ENCODE peak calls at places on chromosomes 12 and 14, in five cellular contexts. One of them, this sample, is unnamed.

GRCh38 chr12:26648584-26648983 is 184.4 kb downstream of the ITPR2 start:
- DNase-seq in A549: peak; percentile 8
- DNase-seq in neural crest cell: no peak
- DNase-seq in cardiac fibroblast: peak; percentile 93
- DNase-seq in heart left ventricle: no peak
- DNase-seq in this sample: no peak

GRCh38 chr14:89190779-89191513 is 226.1 kb downstream of the FOXN3 start:
- DNase-seq in A549: no peak
- DNase-seq in neural crest cell: peak; percentile 63
- DNase-seq in cardiac fibroblast: no peak
- DNase-seq in heart left ventricle: no peak
- DNase-seq in this sample: no peak

GRCh38 chr12:32302218-32302826 is 97.0 kb upstream of the FGD4 start:
- DNase-seq in A549: no peak
- DNase-seq in neural crest cell: no peak
- DNase-seq in cardiac fibroblast: peak; percentile 56
- DNase-seq in heart left ventricle: no peak
- DNase-seq in this sample: no peak

GRCh38 chr14:70032447-70032846 is 153.2 kb downstream of the SMOC1 start:
- DNase-seq in A549: peak; percentile 30
- DNase-seq in neural crest cell: no peak
- DNase-seq in cardiac fibroblast: no peak
- DNase-seq in heart left ventricle: no peak
- DNase-seq in this sample: no peak

GRCh38 chr12:121581681-121582439 is 1.0 kb upstream of the KDM2B start:
- DNase-seq in A549: no peak
- DNase-seq in neural crest cell: no peak
- DNase-seq in cardiac fibroblast: peak; percentile 36
- DNase-seq in heart left ventricle: no peak
- DNase-seq in this sample: no peak

GRCh38 chr12:62802981-62803380 is 132.0 kb downstream of the PPM1H start:
- DNase-seq in A549: no peak
- DNase-seq in neural crest cell: no peak
- DNase-seq in cardiac fibroblast: peak; percentile 46
- DNase-seq in heart left ventricle: no peak
- DNase-seq in this sample: no peak

GRCh38 chr12:1594045-1594294 is 411 bp downstream of the FBXL14 start:
- DNase-seq in A549: peak; percentile 28
- DNase-seq in neural crest cell: no peak
- DNase-seq in cardiac fibroblast: peak; percentile 59
- DNase-seq in heart left ventricle: peak; percentile 87
- DNase-seq in this sample: peak; percentile 48

GRCh38 chr12:110245278-110245868 is 35.7 kb upstream of the ATP2A2 start:
- DNase-seq in A549: no peak
- DNase-seq in neural crest cell: peak; percentile 9
- DNase-seq in cardiac fibroblast: peak; percentile 33
- DNase-seq in heart left ventricle: peak; percentile 80
- DNase-seq in this sample: no peak

GRCh38 chr12:8065991-8066594 is at the start of gene C3AR1:
- DNase-seq in A549: no peak
- DNase-seq in neural crest cell: no peak
- DNase-seq in cardiac fibroblast: peak; percentile 78
- DNase-seq in heart left ventricle: no peak
- DNase-seq in this sample: no peak

GRCh38 chr14:96151242-96151641 is 53.4 kb upstream of the BDKRB2 start:
- DNase-seq in A549: no peak
- DNase-seq in neural crest cell: no peak
- DNase-seq in cardiac fibroblast: no peak
- DNase-seq in heart left ventricle: no peak
- DNase-seq in this sample: no peak

GRCh38 chr12:90801776-90802175 is 153.2 kb downstream of the CCER1 start:
- DNase-seq in A549: no peak
- DNase-seq in neural crest cell: no peak
- DNase-seq in cardiac fibroblast: peak; percentile 70
- DNase-seq in heart left ventricle: no peak
- DNase-seq in this sample: no peak

GRCh38 chr12:2288875-2289274 is 236.1 kb downstream of the CACNA1C start:
- DNase-seq in A549: no peak
- DNase-seq in neural crest cell: no peak
- DNase-seq in cardiac fibroblast: no peak
- DNase-seq in heart left ventricle: no peak
- DNase-seq in this sample: no peak

GRCh38 chr14:76245097-76245496 is 93.4 kb downstream of the GPATCH2L start:
- DNase-seq in A549: no peak
- DNase-seq in neural crest cell: no peak
- DNase-seq in cardiac fibroblast: peak; percentile 12
- DNase-seq in heart left ventricle: no peak
- DNase-seq in this sample: no peak

GRCh38 chr14:18688346-18688745 is 87.4 kb downstream of the OR11H12 start:
- DNase-seq in A549: no peak
- DNase-seq in neural crest cell: no peak
- DNase-seq in cardiac fibroblast: no peak
- DNase-seq in heart left ventricle: no peak
- DNase-seq in this sample: no peak

GRCh38 chr12:72277415-72277814 is 5.2 kb downstream of the TRHDE start:
- DNase-seq in A549: no peak
- DNase-seq in neural crest cell: no peak
- DNase-seq in cardiac fibroblast: no peak
- DNase-seq in heart left ventricle: no peak
- DNase-seq in this sample: no peak

GRCh38 chr14:31505411-31505810 is 17.6 kb upstream of the GPR33 start:
- DNase-seq in A549: no peak
- DNase-seq in neural crest cell: no peak
- DNase-seq in cardiac fibroblast: peak; percentile 68
- DNase-seq in heart left ventricle: no peak
- DNase-seq in this sample: no peak

GRCh38 chr12:49933793-49934192 is 16.7 kb upstream of the AQP2 start:
- DNase-seq in A549: no peak
- DNase-seq in neural crest cell: no peak
- DNase-seq in cardiac fibroblast: peak; percentile 46
- DNase-seq in heart left ventricle: no peak
- DNase-seq in this sample: no peak

GRCh38 chr14:55481769-55482168 is 41.4 kb upstream of the TBPL2 start:
- DNase-seq in A549: no peak
- DNase-seq in neural crest cell: no peak
- DNase-seq in cardiac fibroblast: no peak
- DNase-seq in heart left ventricle: no peak
- DNase-seq in this sample: no peak

GRCh38 chr14:61064866-61065265 is 83.8 kb downstream of the SLC38A6 start:
- DNase-seq in A549: no peak
- DNase-seq in neural crest cell: no peak
- DNase-seq in cardiac fibroblast: no peak
- DNase-seq in heart left ventricle: no peak
- DNase-seq in this sample: no peak

GRCh38 chr12:76936562-76937185 is 57.9 kb upstream of the CSRP2 start:
- DNase-seq in A549: no peak
- DNase-seq in neural crest cell: no peak
- DNase-seq in cardiac fibroblast: no peak
- DNase-seq in heart left ventricle: no peak
- DNase-seq in this sample: no peak

GRCh38 chr12:3698218-3698974 is 54.5 kb downstream of the CRACR2A start:
- DNase-seq in A549: no peak
- DNase-seq in neural crest cell: no peak
- DNase-seq in cardiac fibroblast: peak; percentile 95
- DNase-seq in heart left ventricle: no peak
- DNase-seq in this sample: no peak

GRCh38 chr12:130526813-130527212 is 189.1 kb downstream of the PIWIL1 start:
- DNase-seq in A549: peak; percentile 19
- DNase-seq in neural crest cell: peak; percentile 67
- DNase-seq in cardiac fibroblast: peak; percentile 1
- DNase-seq in heart left ventricle: no peak
- DNase-seq in this sample: peak; percentile 68

GRCh38 chr14:23865502-23865901 is 88.1 kb upstream of the DHRS4 start:
- DNase-seq in A549: no peak
- DNase-seq in neural crest cell: no peak
- DNase-seq in cardiac fibroblast: no peak
- DNase-seq in heart left ventricle: no peak
- DNase-seq in this sample: no peak

GRCh38 chr12:131129839-131130238 is 176.1 kb downstream of the ADGRD1 start:
- DNase-seq in A549: no peak
- DNase-seq in neural crest cell: no peak
- DNase-seq in cardiac fibroblast: no peak
- DNase-seq in heart left ventricle: no peak
- DNase-seq in this sample: no peak

GRCh38 chr12:18250313-18250916 is 10.9 kb upstream of the PIK3C2G start:
- DNase-seq in A549: peak; percentile 18
- DNase-seq in neural crest cell: peak; percentile 23
- DNase-seq in cardiac fibroblast: peak; percentile 84
- DNase-seq in heart left ventricle: no peak
- DNase-seq in this sample: no peak

GRCh38 chr12:4824415-4824814 is 85.3 kb upstream of the KCNA1 start:
- DNase-seq in A549: peak; percentile 26
- DNase-seq in neural crest cell: no peak
- DNase-seq in cardiac fibroblast: peak; percentile 21
- DNase-seq in heart left ventricle: no peak
- DNase-seq in this sample: no peak

GRCh38 chr12:108828774-108829173 is 28.6 kb downstream of the SSH1 start:
- DNase-seq in A549: no peak
- DNase-seq in neural crest cell: no peak
- DNase-seq in cardiac fibroblast: peak; percentile 99
- DNase-seq in heart left ventricle: no peak
- DNase-seq in this sample: no peak

GRCh38 chr12:52799498-52800211 is 3.7 kb upstream of the KRT3 start:
- DNase-seq in A549: no peak
- DNase-seq in neural crest cell: no peak
- DNase-seq in cardiac fibroblast: no peak
- DNase-seq in heart left ventricle: no peak
- DNase-seq in this sample: no peak

DNA sequence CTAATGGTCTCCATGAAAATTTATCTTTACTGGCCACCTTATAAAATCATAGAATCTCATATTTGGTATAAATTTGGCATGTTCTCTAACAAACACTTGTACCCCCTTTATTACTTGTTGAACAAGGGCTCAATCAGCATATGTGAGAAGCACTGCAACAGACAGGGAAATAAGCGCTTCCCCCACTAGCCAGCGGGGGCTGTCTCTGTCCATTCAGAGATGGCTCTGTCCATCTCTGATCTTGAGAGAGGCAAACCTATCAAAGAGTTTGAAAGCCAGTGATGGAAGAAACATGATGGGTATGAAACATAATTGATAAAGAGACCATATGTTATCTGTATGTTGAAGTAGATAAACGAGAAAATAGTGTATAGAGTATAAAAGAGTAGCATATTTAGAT is 326.8 kb downstream of the PDZRN4 start:
- DNase-seq in A549: no peak
- DNase-seq in neural crest cell: no peak
- DNase-seq in cardiac fibroblast: no peak
- DNase-seq in heart left ventricle: no peak
- DNase-seq in this sample: no peak
- TF ChIP-seq CTCF in A549: no peak
- TF ChIP-seq CTCF in neural crest cell: peak; percentile 32
- TF ChIP-seq CTCF in cardiac fibroblast: peak; percentile 15
- TF ChIP-seq CTCF in heart left ventricle: no peak
- TF ChIP-seq CTCF in this sample: peak; percentile 21

GRCh38 chr12:14257734-14258467 is 107.6 kb upstream of the ATF7IP start:
- DNase-seq in A549: peak; percentile 59
- DNase-seq in neural crest cell: peak; percentile 93
- DNase-seq in cardiac fibroblast: peak; percentile 100
- DNase-seq in heart left ventricle: no peak
- DNase-seq in this sample: peak; percentile 75
- TF ChIP-seq CTCF in A549: no peak
- TF ChIP-seq CTCF in neural crest cell: no peak
- TF ChIP-seq CTCF in cardiac fibroblast: no peak
- TF ChIP-seq CTCF in heart left ventricle: no peak
- TF ChIP-seq CTCF in this sample: no peak

GRCh38 chr12:51265024-51265423 is 5.2 kb downstream of the SMAGP start:
- DNase-seq in A549: no peak
- DNase-seq in neural crest cell: no peak
- DNase-seq in cardiac fibroblast: no peak
- DNase-seq in heart left ventricle: no peak
- DNase-seq in this sample: no peak

GRCh38 chr12:51275088-51275487 is 4.9 kb upstream of the SMAGP start:
- DNase-seq in A549: no peak
- DNase-seq in neural crest cell: no peak
- DNase-seq in cardiac fibroblast: no peak
- DNase-seq in heart left ventricle: no peak
- DNase-seq in this sample: no peak

GRCh38 chr12:51269174-51270066 is 795 bp downstream of the SMAGP start:
- DNase-seq in A549: peak; percentile 76
- DNase-seq in neural crest cell: peak; percentile 20
- DNase-seq in cardiac fibroblast: peak; percentile 43
- DNase-seq in heart left ventricle: peak; percentile 72
- DNase-seq in this sample: peak; percentile 65

GRCh38 chr12:51270847-51271518 is 768 bp upstream of the SMAGP start:
- DNase-seq in A549: peak; percentile 35
- DNase-seq in neural crest cell: no peak
- DNase-seq in cardiac fibroblast: peak; percentile 88
- DNase-seq in heart left ventricle: no peak
- DNase-seq in this sample: no peak

DNA sequence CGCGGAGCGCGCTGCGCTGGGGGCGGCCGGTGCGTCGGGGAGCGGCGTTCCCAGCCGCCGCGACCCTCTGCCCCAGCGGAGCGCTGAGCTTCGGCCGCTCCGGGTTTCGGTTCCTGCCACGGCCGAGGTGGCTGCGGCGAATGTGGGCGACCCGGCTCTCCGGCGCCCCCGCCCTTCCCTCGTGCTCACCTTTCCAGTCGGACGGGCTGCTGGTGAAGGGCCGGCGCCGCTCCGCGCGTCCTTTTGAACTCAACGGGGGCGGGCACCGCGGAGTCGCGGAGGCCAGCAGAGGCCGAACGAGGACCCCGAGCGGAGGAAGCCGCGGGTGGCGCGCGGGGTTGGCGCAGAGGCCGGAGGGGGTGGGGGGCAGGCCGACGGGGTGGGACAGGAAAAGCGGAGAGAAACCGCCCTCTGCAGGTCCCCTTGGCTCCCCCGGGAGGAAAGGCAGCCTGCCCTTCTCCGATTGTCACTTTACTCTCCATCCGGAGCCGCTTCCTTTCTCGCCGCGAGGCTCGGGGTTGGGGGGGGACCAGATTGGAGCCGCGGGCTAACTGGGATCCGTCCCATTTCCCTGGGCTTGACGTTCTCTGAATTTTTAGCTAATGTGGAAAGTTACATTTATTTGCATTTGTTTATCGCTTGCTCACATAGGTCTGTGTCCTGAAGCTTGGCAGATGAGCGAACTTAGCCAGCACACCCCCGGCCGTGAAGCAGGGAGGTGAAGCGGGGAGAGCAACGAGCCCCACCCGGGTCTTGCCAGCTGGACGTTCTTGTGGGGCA is at the start of gene SMAGP:
- DNase-seq in A549: peak; percentile 61
- DNase-seq in neural crest cell: peak; percentile 44
- DNase-seq in cardiac fibroblast: peak; percentile 36
- DNase-seq in heart left ventricle: peak; percentile 79
- DNase-seq in this sample: peak; percentile 88
- TF ChIP-seq CTCF in A549: no peak
- TF ChIP-seq CTCF in neural crest cell: no peak
- TF ChIP-seq CTCF in cardiac fibroblast: no peak
- TF ChIP-seq CTCF in heart left ventricle: peak; percentile 11
- TF ChIP-seq CTCF in this sample: no peak

GRCh38 chr12:80632835-80633234 is 74.6 kb upstream of the MYF6 start:
- DNase-seq in A549: no peak
- DNase-seq in neural crest cell: no peak
- DNase-seq in cardiac fibroblast: peak; percentile 37
- DNase-seq in heart left ventricle: no peak
- DNase-seq in this sample: no peak
- TF ChIP-seq CTCF in A549: peak; percentile 33
- TF ChIP-seq CTCF in neural crest cell: no peak
- TF ChIP-seq CTCF in cardiac fibroblast: peak; percentile 25
- TF ChIP-seq CTCF in heart left ventricle: peak; percentile 12
- TF ChIP-seq CTCF in this sample: peak; percentile 29

GRCh38 chr14:50364792-50365191 is 31.9 kb downstream of the CDKL1 start:
- DNase-seq in A549: no peak
- DNase-seq in neural crest cell: no peak
- DNase-seq in cardiac fibroblast: no peak
- DNase-seq in heart left ventricle: no peak
- DNase-seq in this sample: no peak
- TF ChIP-seq CTCF in A549: no peak
- TF ChIP-seq CTCF in neural crest cell: no peak
- TF ChIP-seq CTCF in cardiac fibroblast: no peak
- TF ChIP-seq CTCF in heart left ventricle: no peak
- TF ChIP-seq CTCF in this sample: peak; percentile 21

This sample was measured in progenitor cell of endocrine pancreas.